ENCODE peak calls at places on chromosomes 16 and 17, in six cellular contexts. One of them, this sample, is unnamed.

GRCh38 chr16:12170103-12171025 is 193.8 kb downstream of the SNX29 start:
- DNase-seq in activated CD4-positive, alpha-beta T cell treated with anti-CD3 and anti-CD28 coated beads for 1 hour: no peak
- DNase-seq in Caki2: no peak
- DNase-seq in NCI-H2081: no peak
- DNase-seq in heart right ventricle: no peak
- DNase-seq in mucosa of descending colon: no peak
- DNase-seq in this sample: no peak

GRCh38 chr17:42428141-42428944 is 5.3 kb upstream of the CAVIN1 start:
- DNase-seq in activated CD4-positive, alpha-beta T cell treated with anti-CD3 and anti-CD28 coated beads for 1 hour: no peak
- DNase-seq in Caki2: peak; percentile 95
- DNase-seq in NCI-H2081: no peak
- DNase-seq in heart right ventricle: peak; percentile 54
- DNase-seq in mucosa of descending colon: peak; percentile 14
- DNase-seq in this sample: peak; percentile 94

GRCh38 chr17:37671028-37671812 is 28.0 kb upstream of the DDX52 start:
- DNase-seq in activated CD4-positive, alpha-beta T cell treated with anti-CD3 and anti-CD28 coated beads for 1 hour: no peak
- DNase-seq in Caki2: no peak
- DNase-seq in NCI-H2081: no peak
- DNase-seq in heart right ventricle: no peak
- DNase-seq in mucosa of descending colon: peak; percentile 64
- DNase-seq in this sample: no peak

GRCh38 chr16:75621170-75621477 is 2.0 kb downstream of the ADAT1 start:
- DNase-seq in activated CD4-positive, alpha-beta T cell treated with anti-CD3 and anti-CD28 coated beads for 1 hour: no peak
- DNase-seq in Caki2: peak; percentile 54
- DNase-seq in NCI-H2081: no peak
- DNase-seq in heart right ventricle: no peak
- DNase-seq in mucosa of descending colon: no peak
- DNase-seq in this sample: peak; percentile 51

GRCh38 chr16:66604376-66605176 is at the start of gene CMTM3:
- DNase-seq in activated CD4-positive, alpha-beta T cell treated with anti-CD3 and anti-CD28 coated beads for 1 hour: peak; percentile 63
- DNase-seq in Caki2: peak; percentile 66
- DNase-seq in NCI-H2081: peak; percentile 38
- DNase-seq in heart right ventricle: peak; percentile 63
- DNase-seq in mucosa of descending colon: peak; percentile 75
- DNase-seq in this sample: peak; percentile 84

GRCh38 chr17:32276217-32276616 is 10.6 kb downstream of the RHBDL3 start:
- DNase-seq in activated CD4-positive, alpha-beta T cell treated with anti-CD3 and anti-CD28 coated beads for 1 hour: no peak
- DNase-seq in Caki2: no peak
- DNase-seq in NCI-H2081: no peak
- DNase-seq in heart right ventricle: no peak
- DNase-seq in mucosa of descending colon: no peak
- DNase-seq in this sample: peak; percentile 47

GRCh38 chr16:22816475-22816874 is 2.5 kb downstream of the HS3ST2 start:
- DNase-seq in activated CD4-positive, alpha-beta T cell treated with anti-CD3 and anti-CD28 coated beads for 1 hour: no peak
- DNase-seq in Caki2: peak; percentile 85
- DNase-seq in NCI-H2081: no peak
- DNase-seq in heart right ventricle: no peak
- DNase-seq in mucosa of descending colon: no peak
- DNase-seq in this sample: no peak

GRCh38 chr16:49183911-49184310 is 97.7 kb downstream of the CBLN1 start:
- DNase-seq in activated CD4-positive, alpha-beta T cell treated with anti-CD3 and anti-CD28 coated beads for 1 hour: no peak
- DNase-seq in Caki2: no peak
- DNase-seq in NCI-H2081: no peak
- DNase-seq in heart right ventricle: no peak
- DNase-seq in mucosa of descending colon: peak; percentile 59
- DNase-seq in this sample: peak; percentile 81

GRCh38 chr17:66126231-66126630 is 65.7 kb downstream of the CEP112 start:
- DNase-seq in activated CD4-positive, alpha-beta T cell treated with anti-CD3 and anti-CD28 coated beads for 1 hour: no peak
- DNase-seq in Caki2: no peak
- DNase-seq in NCI-H2081: no peak
- DNase-seq in heart right ventricle: no peak
- DNase-seq in mucosa of descending colon: no peak
- DNase-seq in this sample: no peak

GRCh38 chr16:75789237-75789636 is 62.9 kb upstream of the CPHXL start:
- DNase-seq in activated CD4-positive, alpha-beta T cell treated with anti-CD3 and anti-CD28 coated beads for 1 hour: no peak
- DNase-seq in Caki2: peak; percentile 27
- DNase-seq in NCI-H2081: peak; percentile 25
- DNase-seq in heart right ventricle: peak; percentile 9
- DNase-seq in mucosa of descending colon: no peak
- DNase-seq in this sample: peak; percentile 74

GRCh38 chr16:23182675-23183485 is at the start of gene SCNN1G:
- DNase-seq in activated CD4-positive, alpha-beta T cell treated with anti-CD3 and anti-CD28 coated beads for 1 hour: no peak
- DNase-seq in Caki2: peak; percentile 23
- DNase-seq in NCI-H2081: no peak
- DNase-seq in heart right ventricle: no peak
- DNase-seq in mucosa of descending colon: peak; percentile 55
- DNase-seq in this sample: peak; percentile 52

GRCh38 chr16:67928147-67928546 is 3.5 kb downstream of the CTRL start:
- DNase-seq in activated CD4-positive, alpha-beta T cell treated with anti-CD3 and anti-CD28 coated beads for 1 hour: no peak
- DNase-seq in Caki2: no peak
- DNase-seq in NCI-H2081: no peak
- DNase-seq in heart right ventricle: no peak
- DNase-seq in mucosa of descending colon: no peak
- DNase-seq in this sample: no peak

GRCh38 chr17:73643012-73643845 is 1.0 kb downstream of the SDK2 start:
- DNase-seq in activated CD4-positive, alpha-beta T cell treated with anti-CD3 and anti-CD28 coated beads for 1 hour: no peak
- DNase-seq in Caki2: peak; percentile 31
- DNase-seq in NCI-H2081: peak; percentile 37
- DNase-seq in heart right ventricle: no peak
- DNase-seq in mucosa of descending colon: peak; percentile 69
- DNase-seq in this sample: peak; percentile 61

GRCh38 chr17:48814504-48814903 is 2.5 kb downstream of the TTLL6 start:
- DNase-seq in activated CD4-positive, alpha-beta T cell treated with anti-CD3 and anti-CD28 coated beads for 1 hour: peak; percentile 35
- DNase-seq in Caki2: peak; percentile 43
- DNase-seq in NCI-H2081: peak; percentile 31
- DNase-seq in heart right ventricle: peak; percentile 47
- DNase-seq in mucosa of descending colon: no peak
- DNase-seq in this sample: peak; percentile 88

GRCh38 chr16:23826528-23827244 is 9.1 kb upstream of the PRKCB start:
- DNase-seq in activated CD4-positive, alpha-beta T cell treated with anti-CD3 and anti-CD28 coated beads for 1 hour: no peak
- DNase-seq in Caki2: no peak
- DNase-seq in NCI-H2081: no peak
- DNase-seq in heart right ventricle: no peak
- DNase-seq in mucosa of descending colon: no peak
- DNase-seq in this sample: no peak

GRCh38 chr16:51762081-51762995 is 611.3 kb upstream of the SALL1 start:
- DNase-seq in activated CD4-positive, alpha-beta T cell treated with anti-CD3 and anti-CD28 coated beads for 1 hour: no peak
- DNase-seq in Caki2: peak; percentile 61
- DNase-seq in NCI-H2081: peak; percentile 56
- DNase-seq in heart right ventricle: peak; percentile 55
- DNase-seq in mucosa of descending colon: peak; percentile 76
- DNase-seq in this sample: peak; percentile 87

GRCh38 chr16:4609200-4610010 is 5.3 kb downstream of the UBALD1 start:
- DNase-seq in activated CD4-positive, alpha-beta T cell treated with anti-CD3 and anti-CD28 coated beads for 1 hour: no peak
- DNase-seq in Caki2: no peak
- DNase-seq in NCI-H2081: no peak
- DNase-seq in heart right ventricle: no peak
- DNase-seq in mucosa of descending colon: no peak
- DNase-seq in this sample: no peak

GRCh38 chr16:2987854-2988253 is 7.6 kb upstream of the PKMYT1 start:
- DNase-seq in activated CD4-positive, alpha-beta T cell treated with anti-CD3 and anti-CD28 coated beads for 1 hour: no peak
- DNase-seq in Caki2: no peak
- DNase-seq in NCI-H2081: peak; percentile 42
- DNase-seq in heart right ventricle: no peak
- DNase-seq in mucosa of descending colon: no peak
- DNase-seq in this sample: no peak

GRCh38 chr16:49556252-49557069 is 182.9 kb downstream of the C16orf78 start:
- DNase-seq in activated CD4-positive, alpha-beta T cell treated with anti-CD3 and anti-CD28 coated beads for 1 hour: no peak
- DNase-seq in Caki2: peak; percentile 3
- DNase-seq in NCI-H2081: no peak
- DNase-seq in heart right ventricle: no peak
- DNase-seq in mucosa of descending colon: no peak
- DNase-seq in this sample: peak; percentile 83

GRCh38 chr17:82155606-82156005 is 57.0 kb downstream of the CCDC57 start:
- DNase-seq in activated CD4-positive, alpha-beta T cell treated with anti-CD3 and anti-CD28 coated beads for 1 hour: no peak
- DNase-seq in Caki2: no peak
- DNase-seq in NCI-H2081: no peak
- DNase-seq in heart right ventricle: no peak
- DNase-seq in mucosa of descending colon: no peak
- DNase-seq in this sample: no peak

GRCh38 chr17:62631936-62632924 is 4.8 kb downstream of the MRC2 start:
- DNase-seq in activated CD4-positive, alpha-beta T cell treated with anti-CD3 and anti-CD28 coated beads for 1 hour: no peak
- DNase-seq in Caki2: no peak
- DNase-seq in NCI-H2081: no peak
- DNase-seq in heart right ventricle: no peak
- DNase-seq in mucosa of descending colon: no peak
- DNase-seq in this sample: peak; percentile 40

GRCh38 chr17:49717371-49717841 is 9.6 kb upstream of the SLC35B1 start:
- DNase-seq in activated CD4-positive, alpha-beta T cell treated with anti-CD3 and anti-CD28 coated beads for 1 hour: no peak
- DNase-seq in Caki2: no peak
- DNase-seq in NCI-H2081: no peak
- DNase-seq in heart right ventricle: no peak
- DNase-seq in mucosa of descending colon: no peak
- DNase-seq in this sample: no peak

GRCh38 chr17:1473841-1474240 is 17.8 kb upstream of the CRK start:
- DNase-seq in activated CD4-positive, alpha-beta T cell treated with anti-CD3 and anti-CD28 coated beads for 1 hour: no peak
- DNase-seq in Caki2: no peak
- DNase-seq in NCI-H2081: no peak
- DNase-seq in heart right ventricle: no peak
- DNase-seq in mucosa of descending colon: no peak
- DNase-seq in this sample: no peak

GRCh38 chr17:32488177-32488542 is 1.4 kb downstream of the CDK5R1 start:
- DNase-seq in activated CD4-positive, alpha-beta T cell treated with anti-CD3 and anti-CD28 coated beads for 1 hour: no peak
- DNase-seq in Caki2: no peak
- DNase-seq in NCI-H2081: no peak
- DNase-seq in heart right ventricle: no peak
- DNase-seq in mucosa of descending colon: no peak
- DNase-seq in this sample: no peak

This sample was measured in GM23338.